ENCODE peak calls at places on chromosome 13, in eight cellular contexts. One of them, this sample, is unnamed.

GRCh38 chr13:113084943-113085540 is 20.5 kb upstream of the F7 start:
- DNase-seq in RPMI7951: no peak
- DNase-seq in mucosa of descending colon: peak
- DNase-seq in neural crest cell: no peak
- DNase-seq in stimulated activated CD4-positive, alpha-beta T cell treated with anti-CD3 and anti-CD28 coated beads, Interleukin-2, amount 100 ng/mL, for 24 hours: no peak
- DNase-seq in amygdala: no peak
- DNase-seq in heart right ventricle: no peak
- DNase-seq in T-helper 1 cell: no peak
- DNase-seq in this sample: no peak

GRCh38 chr13:34748078-34748477 is 194.0 kb upstream of the NBEA start:
- DNase-seq in RPMI7951: peak
- DNase-seq in mucosa of descending colon: no peak
- DNase-seq in neural crest cell: no peak
- DNase-seq in stimulated activated CD4-positive, alpha-beta T cell treated with anti-CD3 and anti-CD28 coated beads, Interleukin-2, amount 100 ng/mL, for 24 hours: no peak
- DNase-seq in amygdala: no peak
- DNase-seq in heart right ventricle: peak
- DNase-seq in T-helper 1 cell: no peak
- DNase-seq in this sample: peak

GRCh38 chr13:102707465-102707864 is 12.6 kb upstream of the METTL21C start:
- DNase-seq in RPMI7951: peak
- DNase-seq in mucosa of descending colon: no peak
- DNase-seq in neural crest cell: no peak
- DNase-seq in stimulated activated CD4-positive, alpha-beta T cell treated with anti-CD3 and anti-CD28 coated beads, Interleukin-2, amount 100 ng/mL, for 24 hours: no peak
- DNase-seq in amygdala: no peak
- DNase-seq in heart right ventricle: no peak
- DNase-seq in T-helper 1 cell: no peak
- DNase-seq in this sample: peak

GRCh38 chr13:93244141-93244917 is 17.7 kb downstream of the GPC6 start:
- DNase-seq in RPMI7951: peak
- DNase-seq in mucosa of descending colon: no peak
- DNase-seq in neural crest cell: no peak
- DNase-seq in stimulated activated CD4-positive, alpha-beta T cell treated with anti-CD3 and anti-CD28 coated beads, Interleukin-2, amount 100 ng/mL, for 24 hours: no peak
- DNase-seq in amygdala: peak
- DNase-seq in heart right ventricle: no peak
- DNase-seq in T-helper 1 cell: no peak
- DNase-seq in this sample: no peak

GRCh38 chr13:33379597-33379996 is 94.0 kb upstream of the STARD13 start:
- DNase-seq in RPMI7951: no peak
- DNase-seq in mucosa of descending colon: no peak
- DNase-seq in neural crest cell: no peak
- DNase-seq in stimulated activated CD4-positive, alpha-beta T cell treated with anti-CD3 and anti-CD28 coated beads, Interleukin-2, amount 100 ng/mL, for 24 hours: no peak
- DNase-seq in amygdala: no peak
- DNase-seq in heart right ventricle: no peak
- DNase-seq in T-helper 1 cell: no peak
- DNase-seq in this sample: no peak

GRCh38 chr13:27573265-27573664 is 47.1 kb downstream of the LNX2 start:
- DNase-seq in RPMI7951: peak
- DNase-seq in mucosa of descending colon: no peak
- DNase-seq in neural crest cell: no peak
- DNase-seq in stimulated activated CD4-positive, alpha-beta T cell treated with anti-CD3 and anti-CD28 coated beads, Interleukin-2, amount 100 ng/mL, for 24 hours: no peak
- DNase-seq in amygdala: no peak
- DNase-seq in heart right ventricle: no peak
- DNase-seq in T-helper 1 cell: no peak
- DNase-seq in this sample: no peak

GRCh38 chr13:22837980-22838615 is 342.7 kb upstream of the SGCG start:
- DNase-seq in RPMI7951: no peak
- DNase-seq in mucosa of descending colon: no peak
- DNase-seq in neural crest cell: no peak
- DNase-seq in stimulated activated CD4-positive, alpha-beta T cell treated with anti-CD3 and anti-CD28 coated beads, Interleukin-2, amount 100 ng/mL, for 24 hours: no peak
- DNase-seq in amygdala: no peak
- DNase-seq in heart right ventricle: no peak
- DNase-seq in T-helper 1 cell: no peak
- DNase-seq in this sample: no peak

GRCh38 chr13:21371011-21371410 is 88.1 kb downstream of the ZDHHC20 start:
- DNase-seq in RPMI7951: no peak
- DNase-seq in mucosa of descending colon: no peak
- DNase-seq in neural crest cell: no peak
- DNase-seq in stimulated activated CD4-positive, alpha-beta T cell treated with anti-CD3 and anti-CD28 coated beads, Interleukin-2, amount 100 ng/mL, for 24 hours: no peak
- DNase-seq in amygdala: no peak
- DNase-seq in heart right ventricle: no peak
- DNase-seq in T-helper 1 cell: no peak
- DNase-seq in this sample: no peak

GRCh38 chr13:73225983-73226382 is 167.2 kb downstream of the KLF5 start:
- DNase-seq in RPMI7951: no peak
- DNase-seq in mucosa of descending colon: no peak
- DNase-seq in neural crest cell: no peak
- DNase-seq in stimulated activated CD4-positive, alpha-beta T cell treated with anti-CD3 and anti-CD28 coated beads, Interleukin-2, amount 100 ng/mL, for 24 hours: no peak
- DNase-seq in amygdala: no peak
- DNase-seq in heart right ventricle: no peak
- DNase-seq in T-helper 1 cell: no peak
- DNase-seq in this sample: no peak

GRCh38 chr13:60970736-60971135 is 444.9 kb downstream of the PCDH20 start:
- DNase-seq in RPMI7951: no peak
- DNase-seq in mucosa of descending colon: no peak
- DNase-seq in neural crest cell: no peak
- DNase-seq in stimulated activated CD4-positive, alpha-beta T cell treated with anti-CD3 and anti-CD28 coated beads, Interleukin-2, amount 100 ng/mL, for 24 hours: no peak
- DNase-seq in amygdala: no peak
- DNase-seq in heart right ventricle: no peak
- DNase-seq in T-helper 1 cell: no peak
- DNase-seq in this sample: no peak

GRCh38 chr13:59790626-59791025 is 373.1 kb downstream of the DIAPH3 start:
- DNase-seq in RPMI7951: no peak
- DNase-seq in mucosa of descending colon: no peak
- DNase-seq in neural crest cell: no peak
- DNase-seq in stimulated activated CD4-positive, alpha-beta T cell treated with anti-CD3 and anti-CD28 coated beads, Interleukin-2, amount 100 ng/mL, for 24 hours: no peak
- DNase-seq in amygdala: no peak
- DNase-seq in heart right ventricle: no peak
- DNase-seq in T-helper 1 cell: no peak
- DNase-seq in this sample: no peak

GRCh38 chr13:99805361-99805760 is 166.2 kb downstream of the ZIC5 start:
- DNase-seq in RPMI7951: no peak
- DNase-seq in mucosa of descending colon: no peak
- DNase-seq in neural crest cell: no peak
- DNase-seq in stimulated activated CD4-positive, alpha-beta T cell treated with anti-CD3 and anti-CD28 coated beads, Interleukin-2, amount 100 ng/mL, for 24 hours: no peak
- DNase-seq in amygdala: no peak
- DNase-seq in heart right ventricle: no peak
- DNase-seq in T-helper 1 cell: no peak
- DNase-seq in this sample: no peak

GRCh38 chr13:95643814-95644598 is 500 bp downstream of the DZIP1 start:
- DNase-seq in RPMI7951: peak
- DNase-seq in mucosa of descending colon: peak
- DNase-seq in neural crest cell: peak
- DNase-seq in stimulated activated CD4-positive, alpha-beta T cell treated with anti-CD3 and anti-CD28 coated beads, Interleukin-2, amount 100 ng/mL, for 24 hours: peak
- DNase-seq in amygdala: no peak
- DNase-seq in heart right ventricle: no peak
- DNase-seq in T-helper 1 cell: no peak
- DNase-seq in this sample: no peak

GRCh38 chr13:35818577-35819165 is 312.5 kb downstream of the DCLK1 start:
- DNase-seq in RPMI7951: peak
- DNase-seq in mucosa of descending colon: no peak
- DNase-seq in neural crest cell: no peak
- DNase-seq in stimulated activated CD4-positive, alpha-beta T cell treated with anti-CD3 and anti-CD28 coated beads, Interleukin-2, amount 100 ng/mL, for 24 hours: no peak
- DNase-seq in amygdala: no peak
- DNase-seq in heart right ventricle: no peak
- DNase-seq in T-helper 1 cell: no peak
- DNase-seq in this sample: peak

GRCh38 chr13:114035583-114036501 is 62.0 kb upstream of the C13orf46 start:
- DNase-seq in RPMI7951: no peak
- DNase-seq in mucosa of descending colon: no peak
- DNase-seq in neural crest cell: no peak
- DNase-seq in stimulated activated CD4-positive, alpha-beta T cell treated with anti-CD3 and anti-CD28 coated beads, Interleukin-2, amount 100 ng/mL, for 24 hours: no peak
- DNase-seq in amygdala: peak
- DNase-seq in heart right ventricle: no peak
- DNase-seq in T-helper 1 cell: no peak
- DNase-seq in this sample: no peak

GRCh38 chr13:31629085-31629785 is 110.1 kb upstream of the RXFP2 start:
- DNase-seq in RPMI7951: peak
- DNase-seq in mucosa of descending colon: no peak
- DNase-seq in neural crest cell: no peak
- DNase-seq in stimulated activated CD4-positive, alpha-beta T cell treated with anti-CD3 and anti-CD28 coated beads, Interleukin-2, amount 100 ng/mL, for 24 hours: no peak
- DNase-seq in amygdala: no peak
- DNase-seq in heart right ventricle: no peak
- DNase-seq in T-helper 1 cell: no peak
- DNase-seq in this sample: no peak

GRCh38 chr13:52454459-52454824 is 836 bp upstream of the CKAP2 start:
- DNase-seq in RPMI7951: peak
- DNase-seq in mucosa of descending colon: no peak
- DNase-seq in neural crest cell: no peak
- DNase-seq in stimulated activated CD4-positive, alpha-beta T cell treated with anti-CD3 and anti-CD28 coated beads, Interleukin-2, amount 100 ng/mL, for 24 hours: no peak
- DNase-seq in amygdala: no peak
- DNase-seq in heart right ventricle: no peak
- DNase-seq in T-helper 1 cell: peak
- DNase-seq in this sample: no peak

GRCh38 chr13:40503966-40504591 is 162.4 kb downstream of the FOXO1 start:
- DNase-seq in RPMI7951: peak
- DNase-seq in mucosa of descending colon: no peak
- DNase-seq in neural crest cell: no peak
- DNase-seq in stimulated activated CD4-positive, alpha-beta T cell treated with anti-CD3 and anti-CD28 coated beads, Interleukin-2, amount 100 ng/mL, for 24 hours: no peak
- DNase-seq in amygdala: no peak
- DNase-seq in heart right ventricle: no peak
- DNase-seq in T-helper 1 cell: no peak
- DNase-seq in this sample: no peak

GRCh38 chr13:108927615-108928014 is 298.2 kb downstream of the MYO16 start:
- DNase-seq in RPMI7951: no peak
- DNase-seq in mucosa of descending colon: no peak
- DNase-seq in neural crest cell: no peak
- DNase-seq in stimulated activated CD4-positive, alpha-beta T cell treated with anti-CD3 and anti-CD28 coated beads, Interleukin-2, amount 100 ng/mL, for 24 hours: no peak
- DNase-seq in amygdala: no peak
- DNase-seq in heart right ventricle: no peak
- DNase-seq in T-helper 1 cell: no peak
- DNase-seq in this sample: no peak

GRCh38 chr13:88000239-88000638 is 329.1 kb downstream of the SLITRK5 start:
- DNase-seq in RPMI7951: no peak
- DNase-seq in mucosa of descending colon: no peak
- DNase-seq in neural crest cell: no peak
- DNase-seq in stimulated activated CD4-positive, alpha-beta T cell treated with anti-CD3 and anti-CD28 coated beads, Interleukin-2, amount 100 ng/mL, for 24 hours: no peak
- DNase-seq in amygdala: no peak
- DNase-seq in heart right ventricle: no peak
- DNase-seq in T-helper 1 cell: no peak
- DNase-seq in this sample: no peak

GRCh38 chr13:98279473-98280175 is 102.6 kb upstream of the RNF113B start:
- DNase-seq in RPMI7951: no peak
- DNase-seq in mucosa of descending colon: no peak
- DNase-seq in neural crest cell: no peak
- DNase-seq in stimulated activated CD4-positive, alpha-beta T cell treated with anti-CD3 and anti-CD28 coated beads, Interleukin-2, amount 100 ng/mL, for 24 hours: no peak
- DNase-seq in amygdala: no peak
- DNase-seq in heart right ventricle: no peak
- DNase-seq in T-helper 1 cell: no peak
- DNase-seq in this sample: peak

GRCh38 chr13:113724016-113724758 is 34.8 kb upstream of the TMEM255B start:
- DNase-seq in RPMI7951: no peak
- DNase-seq in mucosa of descending colon: peak
- DNase-seq in neural crest cell: no peak
- DNase-seq in stimulated activated CD4-positive, alpha-beta T cell treated with anti-CD3 and anti-CD28 coated beads, Interleukin-2, amount 100 ng/mL, for 24 hours: no peak
- DNase-seq in amygdala: no peak
- DNase-seq in heart right ventricle: no peak
- DNase-seq in T-helper 1 cell: no peak
- DNase-seq in this sample: no peak

GRCh38 chr13:41139296-41139966 is 6.8 kb upstream of the KBTBD6 start:
- DNase-seq in RPMI7951: no peak
- DNase-seq in mucosa of descending colon: no peak
- DNase-seq in neural crest cell: no peak
- DNase-seq in stimulated activated CD4-positive, alpha-beta T cell treated with anti-CD3 and anti-CD28 coated beads, Interleukin-2, amount 100 ng/mL, for 24 hours: no peak
- DNase-seq in amygdala: no peak
- DNase-seq in heart right ventricle: no peak
- DNase-seq in T-helper 1 cell: no peak
- DNase-seq in this sample: no peak

GRCh38 chr13:104597554-104598240 is 1531.5 kb upstream of the SLC10A2 start:
- DNase-seq in RPMI7951: no peak
- DNase-seq in mucosa of descending colon: no peak
- DNase-seq in neural crest cell: no peak
- DNase-seq in stimulated activated CD4-positive, alpha-beta T cell treated with anti-CD3 and anti-CD28 coated beads, Interleukin-2, amount 100 ng/mL, for 24 hours: no peak
- DNase-seq in amygdala: no peak
- DNase-seq in heart right ventricle: no peak
- DNase-seq in T-helper 1 cell: no peak
- DNase-seq in this sample: no peak

GRCh38 chr13:77460195-77460594 is 75.3 kb upstream of the SCEL start:
- DNase-seq in RPMI7951: no peak
- DNase-seq in mucosa of descending colon: no peak
- DNase-seq in neural crest cell: no peak
- DNase-seq in stimulated activated CD4-positive, alpha-beta T cell treated with anti-CD3 and anti-CD28 coated beads, Interleukin-2, amount 100 ng/mL, for 24 hours: no peak
- DNase-seq in amygdala: no peak
- DNase-seq in heart right ventricle: no peak
- DNase-seq in T-helper 1 cell: no peak
- DNase-seq in this sample: no peak

This sample was measured in NCI-H2029.